ENCODE peak calls at places on chromosomes 6 and 20, in five cellular contexts. W, N, H, V and B are unnamed samples.

GRCh38 chr20:64228086-64228485 is 27.5 kb upstream of the PCMTD2 start:
- DNase-seq in W (no peak), N (no peak), H (no peak), V (no peak), B (no peak)

GRCh38 chr6:19811397-19812079 is 25.6 kb upstream of the ID4 start:
- DNase-seq in W (peak), N (no peak), H (no peak), V (no peak), B (no peak)

GRCh38 chr6:43636312-43636667 is 650 bp downstream of the MAD2L1BP start:
- DNase-seq in W (no peak), N (no peak), H (no peak), V (no peak), B (no peak)

GRCh38 chr6:138685257-138685656 is 88.3 kb upstream of the CCDC28A start:
- DNase-seq in W (no peak), N (no peak), H (no peak), V (no peak), B (no peak)

GRCh38 chr20:57060407-57061057 is 205.9 kb downstream of the BMP7 start:
- DNase-seq in W (no peak), N (no peak), H (no peak), V (no peak), B (no peak)

GRCh38 chr6:125623085-125623484 is 126.3 kb upstream of the HEY2 start:
- DNase-seq in W (no peak), N (no peak), H (no peak), V (no peak), B (no peak)

GRCh38 chr20:1301031-1301529 is 27.9 kb downstream of the SDCBP2 start:
- DNase-seq in W (no peak), N (no peak), H (no peak), V (no peak), B (no peak)

GRCh38 chr6:14180609-14181008 is 63.0 kb downstream of the CD83 start:
- DNase-seq in W (no peak), N (no peak), H (no peak), V (no peak), B (no peak)

GRCh38 chr6:64415936-64416335 is 780.3 kb downstream of the PHF3 start:
- DNase-seq in W (no peak), N (no peak), H (no peak), V (no peak), B (no peak)

GRCh38 chr20:48817367-48818030 is 10.3 kb downstream of the PREX1 start:
- DNase-seq in W (no peak), N (no peak), H (no peak), V (peak), B (no peak)

GRCh38 chr6:148831531-148831930 is 84.7 kb downstream of the UST start:
- DNase-seq in W (no peak), N (no peak), H (no peak), V (no peak), B (no peak)

GRCh38 chr20:37627767-37628130 is 66.1 kb upstream of the CTNNBL1 start:
- DNase-seq in W (no peak), N (no peak), H (no peak), V (no peak), B (no peak)

GRCh38 chr20:32753731-32754130 is 8.5 kb upstream of the DNMT3B start:
- DNase-seq in W (no peak), N (no peak), H (no peak), V (no peak), B (no peak)

GRCh38 chr6:128507337-128508310 is 12.8 kb downstream of the PTPRK start:
- DNase-seq in W (peak), N (no peak), H (no peak), V (no peak), B (peak)

GRCh38 chr20:7195704-7196103 is 428.2 kb downstream of the BMP2 start:
- DNase-seq in W (peak), N (no peak), H (no peak), V (no peak), B (no peak)

GRCh38 chr6:127880452-127880851 is 20.4 kb downstream of the THEMIS start:
- DNase-seq in W (no peak), N (no peak), H (no peak), V (no peak), B (no peak)

GRCh38 chr20:17558154-17558940 is 11.5 kb upstream of the DSTN start:
- DNase-seq in W (peak), N (no peak), H (no peak), V (peak), B (peak)

GRCh38 chr20:20680991-20681508 is 31.4 kb downstream of the RALGAPA2 start:
- DNase-seq in W (no peak), N (no peak), H (no peak), V (no peak), B (no peak)

GRCh38 chr6:165081944-165082532 is 227.4 kb downstream of the C6orf118 start:
- DNase-seq in W (no peak), N (no peak), H (no peak), V (no peak), B (no peak)

GRCh38 chr6:32945106-32945761 is 4.4 kb upstream of the HLA-DMB start:
- DNase-seq in W (no peak), N (no peak), H (no peak), V (no peak), B (peak)

GRCh38 chr6:163001341-163001740 is 273.6 kb downstream of the PACRG start:
- DNase-seq in W (no peak), N (no peak), H (no peak), V (no peak), B (no peak)

GRCh38 chr6:36830577-36830976 is 8.7 kb downstream of the CPNE5 start:
- DNase-seq in W (no peak), N (no peak), H (no peak), V (no peak), B (no peak)

GRCh38 chr6:1267057-1267732 is 44.7 kb upstream of the FOXQ1 start:
- DNase-seq in W (no peak), N (no peak), H (no peak), V (no peak), B (no peak)

GRCh38 chr6:139540276-139540675 is 165.8 kb upstream of the CITED2 start:
- DNase-seq in W (no peak), N (no peak), H (peak), V (peak), B (no peak)

GRCh38 chr6:30915591-30915946 is 1.5 kb downstream of the VARS2 start:
- DNase-seq in W (peak), N (no peak), H (no peak), V (peak), B (peak)

GRCh38 chr6:167162591-167162990 is 4.8 kb upstream of the GPR31 start:
- DNase-seq in W (no peak), N (no peak), H (no peak), V (no peak), B (no peak)